ENCODE peak calls at places on chromosome 2, in ten cellular contexts. H, U, L, M, B, Q, I, G, T and X are unnamed samples.

GRCh38 chr2:64214281-64215115 is 70.3 kb upstream of the PELI1 start:
- DNase-seq in H (no peak), U (peak), L (no peak), M (no peak), B (no peak), Q (no peak), I (peak), G (peak), T (no peak), X (no peak)

GRCh38 chr2:240451791-240452470 is 16.5 kb downstream of the GPC1 start:
- DNase-seq in H (no peak), U (no peak), L (no peak), M (no peak), B (no peak), Q (no peak), I (no peak), G (no peak), T (no peak), X (peak)

GRCh38 chr2:20646446-20646845 is 4.5 kb downstream of the HS1BP3 start:
- DNase-seq in H (no peak), U (no peak), L (no peak), M (no peak), B (no peak), Q (no peak), I (no peak), G (no peak), T (no peak), X (no peak)

GRCh38 chr2:54555318-54555837 is 99.3 kb downstream of the SPTBN1 start:
- DNase-seq in H (no peak), U (no peak), L (no peak), M (peak), B (no peak), Q (no peak), I (no peak), G (peak), T (no peak), X (no peak)

GRCh38 chr2:65371094-65371474 is 61.3 kb downstream of the SPRED2 start:
- DNase-seq in H (no peak), U (no peak), L (no peak), M (no peak), B (no peak), Q (no peak), I (no peak), G (peak), T (no peak), X (no peak)

GRCh38 chr2:197097578-197098366 is 171.3 kb upstream of the PGAP1 start:
- DNase-seq in H (no peak), U (no peak), L (no peak), M (no peak), B (no peak), Q (peak), I (no peak), G (peak), T (no peak), X (peak)

GRCh38 chr2:19078709-19079108 is 279.7 kb downstream of the OSR1 start:
- DNase-seq in H (no peak), U (peak), L (no peak), M (no peak), B (no peak), Q (no peak), I (no peak), G (no peak), T (no peak), X (no peak)

GRCh38 chr2:161913865-161914264 is 160.2 kb downstream of the DPP4 start:
- DNase-seq in H (no peak), U (no peak), L (no peak), M (no peak), B (no peak), Q (no peak), I (no peak), G (peak), T (no peak), X (no peak)

GRCh38 chr2:221641181-221641871 is 69.2 kb upstream of the EPHA4 start:
- DNase-seq in H (no peak), U (no peak), L (no peak), M (no peak), B (no peak), Q (no peak), I (no peak), G (no peak), T (no peak), X (no peak)

GRCh38 chr2:36246320-36246990 is 109.1 kb upstream of the CRIM1 start:
- DNase-seq in H (no peak), U (no peak), L (no peak), M (no peak), B (no peak), Q (no peak), I (no peak), G (peak), T (peak), X (no peak)